ENCODE peak calls at places on chromosomes 2 and 18, in five cellular contexts. One of them, this sample, is unnamed.

GRCh38 chr2:109209412-109209811 is 80.4 kb downstream of the SH3RF3 start:
- DNase-seq in lower leg skin: no peak
- DNase-seq in AG04449: no peak
- DNase-seq in keratinocyte: no peak
- DNase-seq in osteocyte: no peak
- DNase-seq in this sample: no peak

GRCh38 chr2:175600024-175600831 is 401.8 kb downstream of the LNPK start:
- DNase-seq in lower leg skin: peak
- DNase-seq in AG04449: peak
- DNase-seq in keratinocyte: no peak
- DNase-seq in osteocyte: no peak
- DNase-seq in this sample: peak

GRCh38 chr2:9095690-9096089 is 92.2 kb upstream of the MBOAT2 start:
- DNase-seq in lower leg skin: no peak
- DNase-seq in AG04449: no peak
- DNase-seq in keratinocyte: no peak
- DNase-seq in osteocyte: no peak
- DNase-seq in this sample: no peak

GRCh38 chr2:112679484-112679883 is 33.7 kb downstream of the SLC20A1 start:
- DNase-seq in lower leg skin: peak
- DNase-seq in AG04449: no peak
- DNase-seq in keratinocyte: no peak
- DNase-seq in osteocyte: no peak
- DNase-seq in this sample: no peak

GRCh38 chr18:35789543-35789942 is 182.9 kb upstream of the RMP24 start:
- DNase-seq in lower leg skin: no peak
- DNase-seq in AG04449: no peak
- DNase-seq in keratinocyte: no peak
- DNase-seq in osteocyte: no peak
- DNase-seq in this sample: no peak

GRCh38 chr2:234412726-234413125 is 84.2 kb downstream of the ARL4C start:
- DNase-seq in lower leg skin: peak
- DNase-seq in AG04449: no peak
- DNase-seq in keratinocyte: peak
- DNase-seq in osteocyte: no peak
- DNase-seq in this sample: peak

GRCh38 chr2:134169788-134170187 is 84.1 kb upstream of the MGAT5 start:
- DNase-seq in lower leg skin: no peak
- DNase-seq in AG04449: no peak
- DNase-seq in keratinocyte: no peak
- DNase-seq in osteocyte: no peak
- DNase-seq in this sample: no peak

GRCh38 chr2:54404270-54404669 is 51.9 kb upstream of the SPTBN1 start:
- DNase-seq in lower leg skin: no peak
- DNase-seq in AG04449: no peak
- DNase-seq in keratinocyte: no peak
- DNase-seq in osteocyte: no peak
- DNase-seq in this sample: no peak

GRCh38 chr2:40554665-40555294 is 102.9 kb upstream of the SLC8A1 start:
- DNase-seq in lower leg skin: peak
- DNase-seq in AG04449: no peak
- DNase-seq in keratinocyte: no peak
- DNase-seq in osteocyte: no peak
- DNase-seq in this sample: no peak

GRCh38 chr18:66867653-66868052 is 263.8 kb upstream of the CDH19 start:
- DNase-seq in lower leg skin: no peak
- DNase-seq in AG04449: no peak
- DNase-seq in keratinocyte: no peak
- DNase-seq in osteocyte: no peak
- DNase-seq in this sample: no peak

GRCh38 chr18:55663891-55664290 is 75.9 kb upstream of the TCF4 start:
- DNase-seq in lower leg skin: no peak
- DNase-seq in AG04449: no peak
- DNase-seq in keratinocyte: no peak
- DNase-seq in osteocyte: no peak
- DNase-seq in this sample: no peak

GRCh38 chr2:176281267-176281666 is 12.0 kb downstream of the MTX2 start:
- DNase-seq in lower leg skin: no peak
- DNase-seq in AG04449: peak
- DNase-seq in keratinocyte: peak
- DNase-seq in osteocyte: no peak
- DNase-seq in this sample: no peak

GRCh38 chr2:135996304-135996703 is 10.9 kb upstream of the DARS1 start:
- DNase-seq in lower leg skin: no peak
- DNase-seq in AG04449: no peak
- DNase-seq in keratinocyte: no peak
- DNase-seq in osteocyte: no peak
- DNase-seq in this sample: no peak

GRCh38 chr2:121903037-121903689 is 147.7 kb downstream of the TSN start:
- DNase-seq in lower leg skin: no peak
- DNase-seq in AG04449: no peak
- DNase-seq in keratinocyte: no peak
- DNase-seq in osteocyte: no peak
- DNase-seq in this sample: no peak

GRCh38 chr2:172472441-172473051 is 45.2 kb downstream of the ITGA6 start:
- DNase-seq in lower leg skin: no peak
- DNase-seq in AG04449: no peak
- DNase-seq in keratinocyte: no peak
- DNase-seq in osteocyte: no peak
- DNase-seq in this sample: no peak

GRCh38 chr18:48950536-48951447 is at the start of gene SMAD7:
- DNase-seq in lower leg skin: no peak
- DNase-seq in AG04449: no peak
- DNase-seq in keratinocyte: no peak
- DNase-seq in osteocyte: no peak
- DNase-seq in this sample: no peak

GRCh38 chr18:67553471-67553870 is 37.0 kb upstream of the DSEL start:
- DNase-seq in lower leg skin: no peak
- DNase-seq in AG04449: no peak
- DNase-seq in keratinocyte: no peak
- DNase-seq in osteocyte: no peak
- DNase-seq in this sample: no peak

GRCh38 chr2:200944467-200945394 is 18.7 kb downstream of the ORC2 start:
- DNase-seq in lower leg skin: no peak
- DNase-seq in AG04449: peak
- DNase-seq in keratinocyte: peak
- DNase-seq in osteocyte: no peak
- DNase-seq in this sample: no peak

DNA sequence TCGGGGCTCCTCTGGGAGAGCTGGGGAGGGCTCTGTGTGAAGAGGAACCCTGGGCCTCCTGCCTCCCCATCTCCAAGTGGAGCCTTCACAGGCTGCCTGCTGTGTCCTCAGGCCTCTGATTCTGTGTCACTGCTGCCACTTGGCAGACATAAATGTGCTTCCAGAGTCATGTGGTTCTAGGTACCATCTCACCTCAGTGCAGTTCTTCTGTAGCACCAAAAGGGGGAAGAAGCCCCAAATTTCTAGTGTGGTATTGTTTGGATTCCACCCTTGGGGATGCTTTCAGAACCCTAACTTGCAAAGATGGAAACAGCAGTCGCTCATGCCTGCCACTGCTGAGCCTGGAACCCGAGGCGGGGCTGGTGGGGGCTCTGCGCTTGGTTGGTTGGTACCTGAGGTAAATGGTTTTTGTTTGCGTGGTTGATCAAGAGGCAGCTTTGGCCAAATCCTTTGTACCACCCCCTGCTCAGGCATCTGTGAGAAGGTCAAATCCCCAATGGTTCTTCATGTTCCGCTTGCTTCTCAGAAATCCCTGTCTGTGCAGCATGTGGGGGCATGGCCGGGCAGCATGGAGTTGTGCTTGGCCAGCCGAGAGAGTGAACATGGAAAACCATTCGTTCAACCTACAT is 27.5 kb downstream of the COA5 start:
- DNase-seq in lower leg skin: no peak
- DNase-seq in AG04449: no peak
- DNase-seq in keratinocyte: no peak
- DNase-seq in osteocyte: no peak
- DNase-seq in this sample: no peak
- TF ChIP-seq CTCF in lower leg skin: no peak
- TF ChIP-seq CTCF in AG04449: no peak
- TF ChIP-seq CTCF in keratinocyte: no peak
- TF ChIP-seq CTCF in osteocyte: no peak
- TF ChIP-seq CTCF in this sample: no peak

DNA sequence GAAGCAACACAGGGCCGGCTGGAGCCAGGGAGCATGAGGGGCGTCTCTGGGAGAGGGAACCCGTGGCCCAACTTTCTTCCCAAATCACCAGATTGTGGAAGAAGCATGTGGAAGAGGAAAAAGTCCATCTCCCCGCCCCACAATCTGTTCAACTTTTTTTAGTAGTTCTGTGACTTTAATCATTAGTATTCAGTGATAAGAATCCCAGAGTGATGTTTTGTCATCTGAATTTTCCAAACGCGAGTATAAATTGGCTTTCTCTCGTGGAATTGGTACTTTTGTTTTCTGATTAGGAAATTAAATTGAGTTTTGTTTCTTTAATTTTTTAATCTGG is 134.9 kb upstream of the EPC2 start:
- DNase-seq in lower leg skin: no peak
- DNase-seq in AG04449: no peak
- DNase-seq in keratinocyte: no peak
- DNase-seq in osteocyte: no peak
- DNase-seq in this sample: no peak
- TF ChIP-seq CTCF in lower leg skin: no peak
- TF ChIP-seq CTCF in AG04449: no peak
- TF ChIP-seq CTCF in keratinocyte: no peak
- TF ChIP-seq CTCF in osteocyte: no peak
- TF ChIP-seq CTCF in this sample: no peak

DNA sequence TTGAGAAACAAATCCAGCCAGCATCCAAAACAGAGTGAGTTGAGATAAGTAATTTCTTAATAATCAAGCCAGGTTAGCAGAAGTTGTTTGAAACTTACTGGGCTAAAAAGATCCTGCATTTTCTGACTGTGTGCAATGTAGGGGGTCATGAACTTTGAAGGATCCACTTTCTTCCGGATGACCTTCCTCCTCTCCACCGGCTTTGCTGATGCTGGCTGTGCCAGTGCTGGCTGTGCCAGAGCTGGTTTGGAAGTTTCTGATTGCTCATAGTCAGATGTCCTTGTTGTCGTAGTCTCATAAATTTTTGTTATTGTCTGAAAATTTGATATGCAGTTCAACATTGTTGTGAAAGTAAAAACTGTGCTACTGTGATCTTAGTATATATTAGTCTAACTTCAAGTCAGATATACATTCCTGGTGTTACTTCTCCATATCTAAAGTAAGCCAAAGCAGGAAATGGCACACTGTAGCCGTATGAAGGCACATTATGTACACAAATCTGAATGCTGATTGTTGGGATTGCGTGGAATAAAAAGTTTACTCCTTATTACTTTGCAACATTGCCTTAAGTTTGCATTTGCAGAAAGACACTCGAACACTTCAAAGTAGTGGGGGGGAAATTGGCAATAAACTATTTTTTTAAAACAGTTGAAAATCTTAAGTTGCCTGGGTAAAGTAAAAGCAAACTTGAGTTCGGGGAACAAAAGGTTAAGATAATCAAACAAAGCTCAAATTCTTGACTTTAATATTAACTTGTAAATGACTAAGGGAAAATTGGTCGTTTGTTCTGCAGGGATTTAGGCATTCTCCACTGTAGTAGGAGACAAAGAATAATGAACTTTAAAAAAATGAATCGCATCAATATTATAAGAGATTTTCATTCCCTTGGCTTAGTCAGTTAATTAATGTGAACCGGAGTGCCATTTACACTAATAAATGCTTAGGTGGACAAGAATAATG is 6.4 kb downstream of the NEB start:
- DNase-seq in lower leg skin: no peak
- DNase-seq in AG04449: no peak
- DNase-seq in keratinocyte: no peak
- DNase-seq in osteocyte: no peak
- DNase-seq in this sample: no peak
- TF ChIP-seq CTCF in lower leg skin: no peak
- TF ChIP-seq CTCF in AG04449: no peak
- TF ChIP-seq CTCF in keratinocyte: no peak
- TF ChIP-seq CTCF in osteocyte: no peak
- TF ChIP-seq CTCF in this sample: no peak

DNA sequence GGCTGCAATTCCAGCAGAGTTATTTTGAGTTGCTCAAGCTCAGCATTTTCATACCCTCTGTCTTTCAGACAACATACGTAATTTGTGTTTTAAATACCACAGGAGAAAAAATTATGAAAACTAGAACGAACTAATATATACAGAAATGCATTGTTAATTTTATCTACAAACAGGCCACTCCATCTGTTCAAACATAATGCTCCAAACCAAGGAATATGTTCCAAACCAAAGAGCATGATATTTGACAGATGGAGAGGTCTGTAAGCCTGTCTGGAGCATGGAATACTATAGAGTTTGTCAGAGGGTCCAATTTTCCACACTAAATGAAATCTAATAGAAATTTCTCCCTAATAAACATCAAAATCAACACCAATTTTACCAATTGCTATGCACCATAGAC is 536.2 kb upstream of the FSIP2 start:
- DNase-seq in lower leg skin: no peak
- DNase-seq in AG04449: no peak
- DNase-seq in keratinocyte: no peak
- DNase-seq in osteocyte: no peak
- DNase-seq in this sample: no peak
- TF ChIP-seq CTCF in lower leg skin: no peak
- TF ChIP-seq CTCF in AG04449: no peak
- TF ChIP-seq CTCF in keratinocyte: no peak
- TF ChIP-seq CTCF in osteocyte: no peak
- TF ChIP-seq CTCF in this sample: no peak

GRCh38 chr2:111196435-111196834 is 75.7 kb downstream of the BCL2L11 start:
- DNase-seq in lower leg skin: no peak
- DNase-seq in AG04449: no peak
- DNase-seq in keratinocyte: no peak
- DNase-seq in osteocyte: no peak
- DNase-seq in this sample: no peak

GRCh38 chr2:111198701-111199100 is 78.0 kb downstream of the BCL2L11 start:
- DNase-seq in lower leg skin: no peak
- DNase-seq in AG04449: no peak
- DNase-seq in keratinocyte: no peak
- DNase-seq in osteocyte: peak
- DNase-seq in this sample: no peak

GRCh38 chr2:111191877-111192276 is 71.2 kb downstream of the BCL2L11 start:
- DNase-seq in lower leg skin: no peak
- DNase-seq in AG04449: no peak
- DNase-seq in keratinocyte: no peak
- DNase-seq in osteocyte: no peak
- DNase-seq in this sample: no peak

GRCh38 chr2:111192778-111193368 is 72.2 kb downstream of the BCL2L11 start:
- DNase-seq in lower leg skin: no peak
- DNase-seq in AG04449: no peak
- DNase-seq in keratinocyte: no peak
- DNase-seq in osteocyte: no peak
- DNase-seq in this sample: no peak

GRCh38 chr2:111194835-111195621 is 74.3 kb downstream of the BCL2L11 start:
- DNase-seq in lower leg skin: no peak
- DNase-seq in AG04449: no peak
- DNase-seq in keratinocyte: no peak
- DNase-seq in osteocyte: peak
- DNase-seq in this sample: no peak
- TF ChIP-seq CTCF in lower leg skin: no peak
- TF ChIP-seq CTCF in AG04449: no peak
- TF ChIP-seq CTCF in keratinocyte: no peak
- TF ChIP-seq CTCF in osteocyte: no peak
- TF ChIP-seq CTCF in this sample: no peak

GRCh38 chr2:188984126-188984525 is 10.0 kb downstream of the COL3A1 start:
- DNase-seq in lower leg skin: no peak
- DNase-seq in AG04449: no peak
- DNase-seq in keratinocyte: no peak
- DNase-seq in osteocyte: no peak
- DNase-seq in this sample: peak
- TF ChIP-seq CTCF in lower leg skin: no peak
- TF ChIP-seq CTCF in AG04449: peak
- TF ChIP-seq CTCF in keratinocyte: no peak
- TF ChIP-seq CTCF in osteocyte: peak
- TF ChIP-seq CTCF in this sample: peak